ENCODE peak calls at places on chromosomes 13 and 19, in ten cellular contexts. M is CD4-positive, alpha-beta memory T cell; A is HFFc6; Z is GM18507; K is mucosa of descending colon; G is chondrocyte; D is activated CD4-positive, alpha-beta T cell treated with anti-CD3 and anti-CD28 coated beads, Interleukin-2, amount 50 U/mL, for 24 hours; U is naive thymus-derived CD4-positive, alpha-beta T cell; C is amygdala; X is dermis microvascular lymphatic vessel endothelial cell. J is an unnamed sample.

GRCh38 chr19:38032151-38032550 is 125.1 kb downstream of the SIPA1L3 start:
- DNase-seq in Z (no peak), C (no peak), G (no peak), X (no peak), U (no peak), M (no peak), A (no peak), K (no peak), D (no peak), J (no peak)

GRCh38 chr19:33388231-33388816 is 14.8 kb downstream of the CEBPG start:
- DNase-seq in G (no peak), U (no peak), Z (no peak), K (peak), M (no peak), X (no peak), A (no peak), C (no peak), D (no peak), J (no peak)

GRCh38 chr19:18096258-18096657 is 1.3 kb upstream of the MAST3 start:
- DNase-seq in U (no peak), A (no peak), X (no peak), C (no peak), M (no peak), D (no peak), Z (no peak), G (no peak), K (no peak), J (no peak)

GRCh38 chr19:36169084-36169760 is 17.0 kb upstream of the COX7A1 start:
- DNase-seq in U (no peak), G (no peak), A (no peak), M (no peak), Z (no peak), K (no peak), C (no peak), X (no peak), D (no peak), J (peak)

GRCh38 chr13:44159633-44160279 is 213.9 kb upstream of the SERP2 start:
- DNase-seq in G (no peak), U (no peak), M (no peak), X (no peak), Z (no peak), C (no peak), K (no peak), A (no peak), D (no peak), J (no peak)

GRCh38 chr13:85661639-85662038 is 137.6 kb downstream of the SLITRK6 start:
- DNase-seq in A (no peak), D (no peak), G (no peak), Z (no peak), X (no peak), U (no peak), K (no peak), M (no peak), C (no peak), J (no peak)

GRCh38 chr13:29963086-29963485 is 112.7 kb upstream of the UBL3 start:
- DNase-seq in G (no peak), M (no peak), A (no peak), C (no peak), X (no peak), U (no peak), D (no peak), Z (no peak), K (no peak), J (no peak)

GRCh38 chr13:106381083-106381482 is 154.4 kb downstream of the EFNB2 start:
- DNase-seq in U (no peak), Z (no peak), X (no peak), K (no peak), D (no peak), G (no peak), A (no peak), C (no peak), M (no peak), J (no peak)

GRCh38 chr13:44927953-44928352 is 61.3 kb downstream of the NUFIP1 start:
- DNase-seq in Z (no peak), D (no peak), G (no peak), M (no peak), K (no peak), A (no peak), U (no peak), C (no peak), X (no peak), J (no peak)

GRCh38 chr13:20065516-20065915 is 95.3 kb downstream of the GJA3 start:
- DNase-seq in X (no peak), M (no peak), U (no peak), G (no peak), C (no peak), Z (no peak), A (no peak), D (no peak), K (no peak), J (no peak)

GRCh38 chr19:48867119-48867921 is 1.1 kb downstream of the PLEKHA4 start:
- DNase-seq in X (no peak), U (no peak), M (no peak), D (no peak), Z (no peak), A (no peak), K (no peak), C (no peak), G (no peak), J (no peak)

GRCh38 chr19:29202281-29202680 is 10.7 kb downstream of the UQCRFS1 start:
- DNase-seq in M (no peak), A (no peak), K (no peak), C (no peak), G (no peak), Z (no peak), X (no peak), U (no peak), D (no peak), J (no peak)

GRCh38 chr13:72726721-72727416 is 560 bp downstream of the MZT1 start:
- DNase-seq in G (peak), A (no peak), M (peak), U (no peak), K (peak), X (no peak), C (no peak), D (peak), Z (no peak), J (peak)

GRCh38 chr19:480016-480855 is 16.1 kb upstream of the MADCAM1 start:
- DNase-seq in D (no peak), C (peak), U (peak), X (peak), G (no peak), Z (no peak), K (no peak), A (peak), M (no peak), J (peak)

GRCh38 chr13:109152311-109152820 is 523.0 kb downstream of the MYO16 start:
- DNase-seq in D (no peak), A (no peak), X (no peak), M (no peak), G (no peak), U (no peak), Z (no peak), K (no peak), C (no peak), J (no peak)

GRCh38 chr13:51278426-51279130 is 56.4 kb downstream of the FAM124A start:
- DNase-seq in A (no peak), C (no peak), U (no peak), Z (no peak), X (no peak), M (no peak), K (no peak), D (no peak), G (no peak), J (no peak)

GRCh38 chr13:110055089-110055488 is 251.9 kb downstream of the COL4A1 start:
- DNase-seq in G (no peak), Z (no peak), X (no peak), C (no peak), K (no peak), U (no peak), D (no peak), A (peak), M (no peak), J (no peak)

GRCh38 chr19:36488816-36489138 is 584 bp downstream of the ZNF566 start:
- DNase-seq in C (no peak), D (no peak), X (peak), A (no peak), M (no peak), G (no peak), U (no peak), Z (no peak), K (no peak), J (peak)

GRCh38 chr13:24146961-24147569 is 13.5 kb upstream of the SPATA13 start:
- DNase-seq in M (no peak), C (no peak), K (no peak), A (peak), X (no peak), U (no peak), D (no peak), Z (no peak), G (no peak), J (no peak)

J was measured in lung microvascular endothelial cell.